ENCODE peak calls at places on chromosome 22, in five cellular contexts. Q, H, L, U and X are unnamed samples.
A peak's percentile ranks its signal among the peaks of the same experiment; 100 is the strongest.

GRCh38 chr22:44049369-44050231 is 25.5 kb downstream of the PARVB start:
- DNase-seq in Q (no peak), U (no peak), H (no peak), L (peak; percentile 33), X (no peak)

GRCh38 chr22:17121235-17122195 is at the start of gene TMEM121B:
- DNase-seq in L (peak; percentile 74), H (peak; percentile 44), Q (no peak), U (peak; percentile 44), X (peak; percentile 26)

GRCh38 chr22:38843716-38844660 is at the start of gene NPTXR:
- DNase-seq in L (peak; percentile 52), H (peak; percentile 63), Q (no peak), U (no peak), X (no peak)

GRCh38 chr22:25567305-25567704 is 2.8 kb downstream of the GRK3 start:
- DNase-seq in U (peak; percentile 19), H (no peak), L (no peak), Q (no peak), X (no peak)

GRCh38 chr22:30383061-30383460 is 4.2 kb downstream of the RNF215 start:
- DNase-seq in U (no peak), Q (no peak), H (no peak), L (no peak), X (no peak)

GRCh38 chr22:31843526-31843925 is 89.7 kb downstream of the DEPDC5 start:
- DNase-seq in L (no peak), Q (no peak), H (no peak), U (no peak), X (no peak)

GRCh38 chr22:46081831-46082210 is 68.5 kb upstream of the PPARA start:
- DNase-seq in Q (no peak), U (peak; percentile 40), H (no peak), L (no peak), X (no peak)

GRCh38 chr22:23269441-23270211 is 89.3 kb downstream of the BCR start:
- DNase-seq in H (peak; percentile 61), U (no peak), L (no peak), Q (no peak), X (no peak)

GRCh38 chr22:44159811-44160210 is 20.9 kb upstream of the PARVG start:
- DNase-seq in H (no peak), L (no peak), U (no peak), Q (no peak), X (no peak)

GRCh38 chr22:49889071-49889470 is 29.2 kb downstream of the ALG12 start:
- DNase-seq in L (no peak), Q (no peak), U (no peak), H (peak; percentile 44), X (no peak)

GRCh38 chr22:46674367-46674781 is 54.2 kb downstream of the GRAMD4 start:
- DNase-seq in Q (no peak), U (no peak), H (peak; percentile 44), L (peak; percentile 76), X (no peak)

GRCh38 chr22:27113211-27114030 is 456.0 kb downstream of the MIAT start:
- DNase-seq in Q (no peak), L (peak; percentile 22), U (peak; percentile 95), H (peak; percentile 66), X (peak; percentile 27)

GRCh38 chr22:49013707-49014106 is 814.0 kb downstream of the BRD1 start:
- DNase-seq in H (no peak), U (no peak), Q (no peak), L (no peak), X (no peak)

GRCh38 chr22:49894321-49895072 is 23.7 kb downstream of the ALG12 start:
- DNase-seq in U (no peak), L (no peak), H (no peak), Q (no peak), X (no peak)

GRCh38 chr22:46287873-46288751 is 8.6 kb upstream of the GTSE1 start:
- DNase-seq in H (no peak), L (no peak), U (no peak), Q (peak; percentile 76), X (no peak)

GRCh38 chr22:36258750-36259619 is 6.1 kb downstream of the APOL1 start:
- DNase-seq in Q (peak; percentile 8), H (peak; percentile 39), U (no peak), L (no peak), X (no peak)

GRCh38 chr22:38110863-38111852 is 674 bp upstream of the BAIAP2L2 start:
- DNase-seq in U (no peak), L (no peak), H (no peak), Q (no peak), X (no peak)